ENCODE peak calls at places on chromosomes 7 and 10, in eight cellular contexts. F, E, N, Z, O, T, I and S are unnamed samples.

GRCh38 chr10:72079356-72079755 is 9.0 kb downstream of the SPOCK2 start:
- DNase-seq in Z (no peak), T (no peak), I (no peak), E (no peak), F (no peak), O (no peak), N (no peak), S (no peak)

GRCh38 chr10:94065344-94065743 is 71.6 kb downstream of the PLCE1 start:
- DNase-seq in Z (no peak), F (no peak), I (no peak), O (no peak), T (no peak), E (no peak), N (no peak), S (no peak)

GRCh38 chr7:32618987-32619386 is 123.7 kb downstream of the AVL9 start:
- DNase-seq in N (no peak), Z (no peak), E (no peak), O (no peak), F (no peak), I (no peak), T (no peak), S (no peak)

GRCh38 chr7:28083159-28083997 is 97.2 kb downstream of the JAZF1 start:
- DNase-seq in N (no peak), Z (peak; percentile 40), I (no peak), E (peak; percentile 70), O (peak; percentile 67), T (no peak), F (peak; percentile 82), S (no peak)

GRCh38 chr7:80984619-80985018 is 65.8 kb upstream of the SEMA3C start:
- DNase-seq in E (no peak), F (no peak), O (no peak), N (no peak), T (no peak), I (no peak), Z (no peak), S (no peak)

GRCh38 chr10:67224553-67224952 is 298.7 kb downstream of the LRRTM3 start:
- DNase-seq in Z (no peak), F (no peak), O (no peak), T (no peak), N (no peak), E (peak; percentile 51), I (no peak), S (no peak)

GRCh38 chr10:95767884-95768556 is 12.1 kb downstream of the ENTPD1 start:
- DNase-seq in F (no peak), I (no peak), O (no peak), N (peak; percentile 70), E (no peak), T (no peak), Z (peak; percentile 59), S (no peak)

GRCh38 chr7:43535810-43536585 is 46.9 kb upstream of the STK17A start:
- DNase-seq in I (peak; percentile 27), F (no peak), O (no peak), T (no peak), Z (peak; percentile 85), N (no peak), E (no peak), S (no peak)

GRCh38 chr7:146701166-146701565 is 584.6 kb downstream of the CNTNAP2 start:
- DNase-seq in T (no peak), Z (no peak), E (no peak), F (no peak), O (no peak), I (no peak), N (no peak), S (no peak)

GRCh38 chr7:84675633-84676034 is 481.0 kb upstream of the SEMA3A start:
- DNase-seq in O (no peak), N (peak; percentile 85), E (no peak), Z (no peak), I (no peak), F (no peak), T (no peak), S (no peak)

DNA sequence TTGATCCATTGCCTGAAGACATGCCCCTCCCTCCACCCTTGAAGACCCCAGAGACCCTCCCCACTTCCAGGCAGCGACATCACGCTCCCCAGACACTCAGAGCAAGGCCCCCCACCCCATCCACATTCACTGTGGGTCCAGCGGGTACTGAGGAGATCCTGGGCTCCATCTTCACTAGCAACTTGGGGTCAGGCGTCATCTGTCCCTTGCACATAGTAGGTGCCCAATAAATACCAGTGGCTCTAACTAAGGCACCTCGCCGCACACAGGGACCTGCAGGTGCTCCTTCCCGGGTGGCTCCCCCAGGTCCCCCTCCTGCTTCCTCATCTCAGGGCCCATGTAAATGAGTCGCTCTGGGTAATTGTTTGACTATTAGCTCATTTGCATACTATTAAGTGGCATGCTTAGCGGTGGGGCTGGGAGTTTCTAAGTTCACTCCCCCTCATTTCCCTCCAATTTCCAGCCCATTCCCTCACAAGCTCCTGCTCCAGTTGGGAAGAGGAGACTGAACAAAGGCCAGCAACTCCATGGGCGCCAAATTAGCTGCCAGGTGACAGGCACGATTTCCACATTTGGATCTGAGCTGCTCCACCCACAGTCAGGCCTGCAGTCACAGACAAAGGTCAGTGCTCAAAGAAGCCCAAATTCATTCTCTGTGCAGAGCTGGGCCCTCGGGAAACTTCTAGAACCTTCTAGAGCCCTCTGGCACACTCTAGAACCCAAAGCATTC is 29.7 kb downstream of the EBF3 start:
- DNase-seq in Z (no peak), F (peak; percentile 49), T (no peak), O (no peak), I (no peak), N (no peak), E (no peak), S (peak; percentile 34)
- H3K27ac ChIP-seq in Z (no peak overlapping the region), F (no peak overlapping the region), T (no peak overlapping the region), O (no peak overlapping the region), I (no peak overlapping the region), N (no peak overlapping the region), E (no peak overlapping the region), S (no peak overlapping the region)

DNA sequence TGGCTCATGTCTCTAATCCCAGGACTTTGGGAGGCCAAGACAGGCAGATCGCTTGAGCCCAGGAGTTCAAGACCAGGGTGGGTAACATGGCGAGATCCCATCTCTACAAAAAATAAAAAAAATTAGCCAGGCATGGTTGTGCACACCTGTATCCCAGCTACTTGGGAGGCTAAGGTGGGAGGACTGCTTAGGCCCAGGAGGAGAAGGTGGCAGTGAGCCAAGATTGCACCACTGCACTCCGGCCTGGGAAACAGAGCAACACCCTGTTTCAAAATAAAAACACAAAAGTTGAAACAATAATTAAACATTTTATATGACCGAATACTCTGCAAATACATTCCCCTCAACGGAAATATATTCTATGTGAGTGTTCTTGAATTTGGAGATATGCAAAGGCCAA is 40.3 kb downstream of the JMJD1C start:
- DNase-seq in F (no peak), I (no peak), N (no peak), E (peak; percentile 60), O (no peak), T (no peak), Z (no peak), S (no peak)
- H3K27me3 ChIP-seq in F (no peaks in the 10 kb centered on the region), I (no peaks in the 10 kb centered on the region), N (no peaks in the 10 kb centered on the region), E (no peaks in the 10 kb centered on the region), O (no peaks in the 10 kb centered on the region), T (no peaks in the 10 kb centered on the region), Z (no peaks in the 10 kb centered on the region), S (no peaks in the 10 kb centered on the region)

DNA sequence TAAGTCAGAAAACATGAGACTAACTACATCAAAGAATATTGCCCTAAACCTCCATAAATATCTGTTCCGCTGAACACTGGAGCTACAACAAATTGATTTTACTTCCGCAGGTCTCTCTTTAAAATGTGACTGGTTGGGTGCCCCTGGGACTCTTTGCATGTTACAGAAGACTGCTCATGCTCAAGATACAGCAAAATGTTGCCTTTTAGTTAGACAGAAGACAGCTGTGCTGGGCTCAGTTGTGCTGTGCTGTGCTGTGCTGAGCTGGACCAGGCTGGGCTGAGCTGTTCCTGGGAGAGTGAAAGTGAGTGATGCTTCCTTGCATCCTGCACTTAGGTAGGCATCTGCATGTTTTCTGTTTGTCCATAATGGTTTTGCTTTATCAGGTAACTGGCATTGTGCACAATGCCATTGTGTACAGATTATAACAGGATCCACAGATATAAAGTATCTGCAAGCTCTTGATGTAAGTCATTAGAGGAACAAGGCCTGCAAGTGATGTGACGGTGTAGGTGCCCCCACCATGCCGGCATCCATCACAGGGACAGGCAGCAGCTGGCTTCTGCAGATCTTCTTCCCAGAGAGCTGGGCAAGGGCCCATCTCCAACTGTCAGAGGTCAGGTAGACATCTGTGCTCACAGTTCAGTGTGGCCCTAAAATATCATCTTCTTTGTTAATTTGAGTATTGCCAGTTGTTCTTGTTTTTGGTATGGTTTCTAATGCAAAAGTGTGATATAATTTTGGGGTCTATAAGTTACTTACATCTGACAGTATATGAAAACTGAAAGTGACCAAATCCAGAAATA is 972.5 kb upstream of the CELF2 start:
- DNase-seq in E (no peak), F (no peak), O (no peak), I (no peak), N (no peak), T (no peak), Z (no peak), S (no peak)
- H3K27ac ChIP-seq in E (no peak overlapping the region), F (no peak overlapping the region), O (no peak overlapping the region), I (no peak overlapping the region), N (no peak overlapping the region), T (no peak overlapping the region), Z (no peak overlapping the region), S (no peak overlapping the region)

GRCh38 chr10:8041284-8042031 is 13.0 kb upstream of the GATA3 start:
- DNase-seq in O (no peak), T (no peak), N (peak; percentile 31), E (no peak), I (no peak), Z (no peak), F (no peak), S (no peak)

GRCh38 chr10:8040651-8041050 is 13.8 kb upstream of the GATA3 start:
- DNase-seq in N (peak; percentile 77), O (no peak), T (no peak), E (no peak), Z (no peak), F (no peak), I (no peak), S (no peak)

GRCh38 chr10:8037941-8038894 is 16.3 kb upstream of the GATA3 start:
- DNase-seq in F (no peak), E (no peak), N (peak; percentile 13), I (no peak), O (no peak), T (no peak), Z (no peak), S (no peak)

GRCh38 chr10:8037199-8037801 is 17.2 kb upstream of the GATA3 start:
- DNase-seq in Z (no peak), N (no peak), I (no peak), T (no peak), F (no peak), O (no peak), E (no peak), S (no peak)

GRCh38 chr10:8039323-8039922 is 15.1 kb upstream of the GATA3 start:
- DNase-seq in F (no peak), I (no peak), N (peak; percentile 62), E (no peak), Z (no peak), O (no peak), T (no peak), S (no peak)
- H3K27me3 ChIP-seq in F (peaks cover 99% of the 10 kb centered on the region), I (no peaks in the 10 kb centered on the region), N (peaks cover 42% of the 10 kb centered on the region), E (peaks cover 67% of the 10 kb centered on the region), Z (peaks cover 89% of the 10 kb centered on the region), O (peaks cover 100% of the 10 kb centered on the region), T (peaks cover 39% of the 10 kb centered on the region), S (peaks cover 100% of the 10 kb centered on the region)